ENCODE peak calls at places on chromosomes 1 and 21, in five cellular contexts. I is heart left ventricle, C is K562, B is HCT116, R is breast epithelium. O is an unnamed sample.

GRCh38 chr1:68065766-68066165 is 15.3 kb upstream of the DIRAS3 start:
- DNase-seq in B (no peak), C (no peak), I (no peak), R (no peak), O (no peak)

GRCh38 chr1:43885311-43885801 is 48.2 kb upstream of the ARTN start:
- DNase-seq in I (no peak), C (no peak), R (no peak), B (peak), O (no peak)

GRCh38 chr1:67987046-67987799 is 63.2 kb downstream of the DIRAS3 start:
- DNase-seq in C (no peak), R (no peak), B (no peak), I (no peak), O (no peak)

GRCh38 chr1:48236716-48237470 is 14.4 kb downstream of the SLC5A9 start:
- DNase-seq in C (peak), I (no peak), R (no peak), B (peak), O (no peak)

GRCh38 chr1:181149326-181150000 is 61.0 kb downstream of the IER5 start:
- DNase-seq in R (no peak), B (no peak), I (no peak), C (no peak), O (peak)

GRCh38 chr1:34759472-34760357 is at the start of gene GJB4:
- DNase-seq in R (no peak), I (no peak), B (no peak), C (no peak), O (no peak)

GRCh38 chr1:223223091-223223995 is 80.3 kb upstream of the TLR5 start:
- DNase-seq in B (no peak), R (no peak), C (no peak), I (no peak), O (no peak)

GRCh38 chr1:208269338-208269666 is 25.1 kb upstream of the PLXNA2 start:
- DNase-seq in R (no peak), B (no peak), I (no peak), C (no peak), O (no peak)

GRCh38 chr1:115365738-115366137 is 27.7 kb upstream of the NGF start:
- DNase-seq in B (no peak), R (no peak), I (peak), C (no peak), O (peak)

GRCh38 chr1:167360120-167360519 is 139.4 kb downstream of the POU2F1 start:
- DNase-seq in R (no peak), C (no peak), I (no peak), B (no peak), O (no peak)

GRCh38 chr21:25857308-25858099 is 122.7 kb downstream of the GABPA start:
- DNase-seq in I (no peak), B (no peak), R (no peak), C (no peak), O (no peak)

GRCh38 chr1:85297855-85298629 is 21.6 kb upstream of the BCL10 start:
- DNase-seq in B (peak), I (peak), C (no peak), R (no peak), O (no peak)

GRCh38 chr1:82392513-82392912 is 591.8 kb downstream of the ADGRL2 start:
- DNase-seq in B (no peak), R (no peak), I (no peak), C (no peak), O (no peak)

GRCh38 chr1:153277852-153278251 is 18.4 kb downstream of the LORICRIN start:
- DNase-seq in I (no peak), C (peak), R (no peak), B (peak), O (no peak)

GRCh38 chr1:207698822-207699483 is 52.9 kb upstream of the CD46 start:
- DNase-seq in B (peak), C (peak), R (peak), I (peak), O (no peak)

GRCh38 chr21:35573472-35574389 is 486.6 kb downstream of the SETD4 start:
- DNase-seq in C (no peak), I (no peak), R (no peak), B (no peak), O (no peak)

GRCh38 chr21:35575280-35575915 is 484.9 kb downstream of the SETD4 start:
- DNase-seq in C (no peak), I (no peak), R (no peak), B (no peak), O (no peak)

GRCh38 chr21:35566874-35567273 is 493.5 kb downstream of the SETD4 start:
- DNase-seq in C (no peak), B (no peak), I (no peak), R (no peak), O (no peak)

DNA sequence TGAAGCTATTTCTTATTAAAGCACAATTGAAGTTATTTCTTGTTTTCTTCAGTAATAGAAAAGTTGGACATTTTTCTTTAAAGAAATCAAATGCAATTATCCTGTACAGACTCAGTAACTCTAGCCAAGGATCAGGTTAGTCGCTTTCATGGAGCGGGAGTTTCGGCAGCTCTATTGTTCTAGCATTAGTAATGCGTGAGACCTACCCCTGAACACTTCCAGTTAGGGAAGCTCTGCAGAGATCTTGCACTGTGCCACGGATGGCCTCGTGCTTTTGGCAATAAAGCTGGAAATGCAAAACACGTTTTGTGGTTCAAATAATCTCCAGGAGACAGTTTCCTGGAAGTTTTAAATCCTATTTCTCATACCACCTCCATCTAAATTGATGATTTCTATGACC is 488.4 kb downstream of the SETD4 start:
- DNase-seq in C (no peak), R (no peak), B (no peak), I (no peak), O (no peak)
- TF ChIP-seq POLR2A in C (no peak), R (no peak), B (no peak), I (no peak), O (no peak)

GRCh38 chr1:100080331-100080730 is 52.4 kb downstream of the SASS6 start:
- DNase-seq in C (no peak), B (no peak), I (no peak), R (no peak), O (no peak)
- H3K27ac ChIP-seq in C (no peak), B (no peak), I (no peak), R (no peak), O (no peak)

GRCh38 chr1:205601209-205601608 is 30.6 kb downstream of the ELK4 start:
- DNase-seq in R (no peak), C (no peak), B (no peak), I (no peak), O (no peak)

GRCh38 chr1:205604059-205604458 is 27.8 kb downstream of the ELK4 start:
- DNase-seq in C (no peak), R (no peak), B (no peak), I (no peak), O (no peak)

GRCh38 chr1:205599667-205600042 is 32.2 kb downstream of the ELK4 start:
- DNase-seq in B (no peak), I (no peak), C (no peak), R (no peak), O (peak)

GRCh38 chr1:205600085-205600484 is 31.7 kb downstream of the ELK4 start:
- DNase-seq in C (no peak), I (no peak), R (no peak), B (no peak), O (no peak)

DNA sequence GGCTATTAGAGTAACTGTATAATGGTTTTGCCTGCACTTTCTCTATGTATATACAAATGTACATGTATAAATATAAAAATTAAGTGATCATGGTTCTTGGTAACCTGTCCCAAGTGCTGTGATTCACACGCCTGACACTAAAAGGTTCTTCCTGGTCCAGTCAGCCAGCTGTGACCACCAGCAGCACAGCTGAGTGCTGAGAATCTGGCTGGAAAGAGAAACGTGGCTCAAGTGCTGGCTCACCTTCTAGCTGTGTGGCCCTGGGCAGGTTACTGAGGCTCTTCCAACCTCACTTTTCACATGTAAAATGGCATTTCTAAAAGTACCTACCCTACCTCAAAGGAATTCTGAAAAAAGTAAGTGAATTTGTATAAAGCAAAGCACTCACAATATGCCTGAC is 29.7 kb downstream of the ELK4 start:
- DNase-seq in R (no peak), C (no peak), B (no peak), I (no peak), O (no peak)
- TF ChIP-seq POLR2A in R (no peak), C (no peak), B (no peak), I (no peak), O (no peak)

DNA sequence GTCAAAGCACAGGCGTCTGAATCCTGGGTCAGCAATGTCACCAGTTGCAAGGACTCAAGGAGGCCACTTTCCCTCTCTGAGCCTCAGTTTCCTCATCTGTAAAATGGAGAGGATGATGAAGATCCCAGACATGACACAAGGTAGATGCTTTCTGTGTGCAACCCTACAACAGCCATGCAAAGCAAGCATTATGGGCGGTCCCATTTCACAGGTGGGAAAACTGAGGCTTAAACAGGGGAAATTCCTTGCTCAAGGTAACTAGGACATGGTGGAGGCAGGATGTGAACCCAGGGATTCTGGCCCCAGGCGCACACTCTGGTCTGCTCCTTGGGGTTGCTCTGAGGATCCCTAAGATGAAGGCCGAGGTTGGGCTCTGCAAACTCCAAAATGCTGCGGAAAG is 311.0 kb downstream of the PTPRU start:
- DNase-seq in C (no peak), R (no peak), I (no peak), B (no peak), O (peak)
- H3K27ac ChIP-seq in C (no peak), R (no peak), I (no peak), B (no peak), O (no peak)

DNA sequence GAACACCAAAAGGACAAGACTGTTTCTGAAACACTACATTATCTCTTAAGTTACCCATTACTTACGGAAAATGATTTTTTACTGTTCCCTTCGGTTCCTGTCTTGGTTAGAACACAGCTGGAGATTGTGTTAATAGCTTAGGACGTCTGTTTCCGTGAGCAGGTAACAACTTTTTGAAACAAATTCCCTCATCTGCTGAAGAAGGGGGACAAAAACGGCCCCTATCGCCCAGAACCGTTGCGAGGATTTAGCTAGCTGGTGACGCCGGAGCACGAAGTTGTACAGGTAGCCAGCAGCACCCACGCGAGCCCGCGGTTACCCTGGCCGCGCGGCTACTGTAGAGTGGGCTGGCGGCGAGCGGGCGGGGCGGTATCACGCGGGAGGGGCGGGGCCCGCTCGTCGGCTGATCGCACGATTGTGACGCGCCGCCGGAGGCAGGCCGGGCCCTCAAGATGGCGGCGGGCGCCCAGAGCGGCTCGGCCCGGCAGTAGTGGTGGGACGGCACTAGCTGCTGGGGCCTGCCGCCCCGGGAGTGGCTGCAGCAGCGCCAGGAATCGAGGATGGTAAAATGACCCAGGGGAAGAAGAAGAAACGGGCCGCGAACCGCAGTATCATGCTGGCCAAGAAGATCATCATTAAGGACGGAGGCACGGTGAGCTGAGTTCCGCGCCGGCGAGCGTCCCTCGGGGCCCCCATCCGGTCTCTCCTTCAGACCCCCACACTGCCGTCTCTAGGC is 68.0 kb downstream of the SLC35A3 start:
- DNase-seq in R (peak), I (peak), C (peak), B (peak), O (peak)
- TF ChIP-seq POLR2A in R (peak), I (peak), C (peak), B (peak), O (peak)

GRCh38 chr1:53022179-53022578 is 39.8 kb upstream of the PODN start:
- DNase-seq in I (no peak), C (no peak), R (no peak), B (no peak), O (no peak)
- H3K27ac ChIP-seq in I (no peak), C (no peak), R (no peak), B (no peak), O (no peak)

GRCh38 chr1:6467744-6468688 is 2.0 kb upstream of the TNFRSF25 start:
- DNase-seq in R (no peak), I (no peak), C (no peak), B (no peak), O (no peak)
- TF ChIP-seq POLR2A in R (no peak), I (no peak), C (no peak), B (no peak), O (no peak)

DNA sequence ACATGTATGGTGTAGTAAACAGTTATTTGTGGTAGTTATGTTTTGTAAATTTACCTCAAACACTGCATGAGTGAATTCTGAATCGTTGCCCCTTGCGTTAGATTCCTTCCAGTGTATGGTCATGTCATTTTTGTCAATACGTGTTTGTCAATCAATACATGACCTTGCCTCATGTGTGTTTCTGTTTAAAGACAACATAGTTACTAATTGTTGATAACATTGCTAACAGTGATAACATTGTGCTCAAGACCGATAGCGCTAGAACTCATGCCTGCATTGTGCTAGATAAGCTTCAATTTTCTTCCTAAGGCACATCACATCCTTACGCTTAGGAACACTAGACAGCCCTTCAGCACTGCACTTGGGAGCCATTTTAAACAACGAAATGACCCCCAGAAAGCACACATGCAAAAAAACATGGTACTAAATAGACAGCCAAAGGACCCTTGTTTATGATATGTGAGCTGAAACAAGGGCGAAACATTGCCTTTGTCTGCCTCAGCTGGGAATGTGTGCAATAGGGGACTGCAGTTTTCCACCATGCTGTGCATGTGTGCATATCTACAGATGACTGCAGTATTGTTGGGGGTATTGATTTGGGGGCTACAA is 37.3 kb downstream of the MRPS6 start:
- DNase-seq in R (no peak), C (peak), I (no peak), B (no peak), O (no peak)
- H3K27ac ChIP-seq in R (no peak), C (peak), I (no peak), B (no peak), O (no peak)

GRCh38 chr1:236206548-236206947 is 64.2 kb downstream of the GPR137B start:
- DNase-seq in B (no peak), C (no peak), I (peak), R (no peak), O (peak)
- TF ChIP-seq POLR2A in B (no peak), C (no peak), I (no peak), R (no peak), O (no peak)

GRCh38 chr1:57017201-57017600 is 51.4 kb upstream of the C8B start:
- DNase-seq in I (no peak), C (no peak), R (no peak), B (no peak), O (no peak)
- H3K27ac ChIP-seq in I (no peak), C (no peak), R (no peak), B (no peak), O (no peak)

O was measured in sigmoid colon.